ENCODE peak calls at places on chromosomes 13 and 19, in eight cellular contexts. W, E, A, B, N, Q, F and Y are unnamed samples. For H3K4me1, the result is how much of the 10 kb centered on the place peaks cover.

GRCh38 chr13:97258801-97259200 is 36.7 kb downstream of the MBNL2 start:
- DNase-seq in W (no peak), E (no peak), A (no peak), B (no peak), N (no peak), Q (no peak), F (no peak), Y (no peak)

GRCh38 chr13:30638301-30638700 is 20.6 kb downstream of the USPL1 start:
- DNase-seq in W (no peak), E (no peak), A (no peak), B (no peak), N (no peak), Q (no peak), F (no peak), Y (no peak)

GRCh38 chr19:48674921-48675824 is 2.4 kb upstream of the NTN5 start:
- DNase-seq in W (peak), E (peak), A (no peak), B (no peak), N (peak), Q (peak), F (peak), Y (peak)

GRCh38 chr13:28684257-28684656 is 25.3 kb downstream of the POMP start:
- DNase-seq in W (no peak), E (no peak), A (no peak), B (no peak), N (peak), Q (no peak), F (no peak), Y (no peak)

GRCh38 chr13:31587696-31588266 is 151.5 kb upstream of the RXFP2 start:
- DNase-seq in W (no peak), E (no peak), A (no peak), B (no peak), N (no peak), Q (no peak), F (no peak), Y (no peak)

GRCh38 chr13:113724780-113725315 is 34.2 kb upstream of the TMEM255B start:
- DNase-seq in W (peak), E (peak), A (peak), B (peak), N (peak), Q (peak), F (peak), Y (peak)

GRCh38 chr13:95797016-95797415 is 120.1 kb downstream of the DNAJC3 start:
- DNase-seq in W (no peak), E (peak), A (no peak), B (no peak), N (no peak), Q (no peak), F (no peak), Y (no peak)

GRCh38 chr13:24162604-24163003 is 2.1 kb downstream of the SPATA13 start:
- DNase-seq in W (no peak), E (no peak), A (no peak), B (no peak), N (no peak), Q (no peak), F (no peak), Y (no peak)

GRCh38 chr19:17504030-17504429 is 7.4 kb upstream of the PGLS start:
- DNase-seq in W (no peak), E (no peak), A (no peak), B (no peak), N (no peak), Q (no peak), F (no peak), Y (no peak)

GRCh38 chr13:25971499-25972145 is 80.2 kb downstream of the SHISA2 start:
- DNase-seq in W (no peak), E (no peak), A (no peak), B (no peak), N (no peak), Q (no peak), F (no peak), Y (no peak)

GRCh38 chr19:30564551-30565011 is 192.4 kb downstream of the ZNF536 start:
- DNase-seq in W (no peak), E (no peak), A (no peak), B (no peak), N (no peak), Q (no peak), F (no peak), Y (peak)

GRCh38 chr13:35988648-35989081 is 142.5 kb downstream of the DCLK1 start:
- DNase-seq in W (no peak), E (peak), A (no peak), B (no peak), N (no peak), Q (no peak), F (no peak), Y (no peak)

GRCh38 chr13:109904218-109904617 is 117.8 kb upstream of the IRS2 start:
- DNase-seq in W (no peak), E (no peak), A (no peak), B (no peak), N (peak), Q (no peak), F (no peak), Y (no peak)

GRCh38 chr13:29065142-29065541 is 245.0 kb downstream of the MTUS2 start:
- DNase-seq in W (no peak), E (no peak), A (no peak), B (peak), N (no peak), Q (no peak), F (no peak), Y (no peak)

GRCh38 chr13:80117515-80117914 is 223.4 kb downstream of the SPRY2 start:
- DNase-seq in W (no peak), E (no peak), A (no peak), B (no peak), N (no peak), Q (no peak), F (no peak), Y (no peak)

GRCh38 chr19:43763473-43763939 is 8.7 kb upstream of the SMG9 start:
- DNase-seq in W (no peak), E (no peak), A (no peak), B (no peak), N (no peak), Q (no peak), F (no peak), Y (no peak)

GRCh38 chr13:98143157-98143553 is 261 bp downstream of the FARP1 start:
- DNase-seq in W (peak), E (no peak), A (peak), B (no peak), N (peak), Q (no peak), F (peak), Y (no peak)

GRCh38 chr13:38686635-38687245 is at the start of gene FREM2:
- DNase-seq in W (peak), E (peak), A (peak), B (no peak), N (peak), Q (peak), F (no peak), Y (no peak)

GRCh38 chr13:97348569-97349100 is 85.3 kb upstream of the RAP2A start:
- DNase-seq in W (no peak), E (no peak), A (no peak), B (no peak), N (no peak), Q (no peak), F (no peak), Y (no peak)

GRCh38 chr19:40659566-40659965 is 30.9 kb downstream of the NUMBL start:
- DNase-seq in W (no peak), E (no peak), A (no peak), B (no peak), N (no peak), Q (no peak), F (no peak), Y (no peak)

GRCh38 chr19:40663712-40664692 is 26.4 kb downstream of the NUMBL start:
- DNase-seq in W (no peak), E (no peak), A (no peak), B (no peak), N (no peak), Q (no peak), F (peak), Y (no peak)

GRCh38 chr19:40661616-40662015 is 28.8 kb downstream of the NUMBL start:
- DNase-seq in W (no peak), E (no peak), A (no peak), B (no peak), N (no peak), Q (no peak), F (no peak), Y (no peak)

GRCh38 chr19:40666803-40667438 is 23.5 kb downstream of the NUMBL start:
- DNase-seq in W (no peak), E (no peak), A (no peak), B (no peak), N (no peak), Q (no peak), F (peak), Y (no peak)

DNA sequence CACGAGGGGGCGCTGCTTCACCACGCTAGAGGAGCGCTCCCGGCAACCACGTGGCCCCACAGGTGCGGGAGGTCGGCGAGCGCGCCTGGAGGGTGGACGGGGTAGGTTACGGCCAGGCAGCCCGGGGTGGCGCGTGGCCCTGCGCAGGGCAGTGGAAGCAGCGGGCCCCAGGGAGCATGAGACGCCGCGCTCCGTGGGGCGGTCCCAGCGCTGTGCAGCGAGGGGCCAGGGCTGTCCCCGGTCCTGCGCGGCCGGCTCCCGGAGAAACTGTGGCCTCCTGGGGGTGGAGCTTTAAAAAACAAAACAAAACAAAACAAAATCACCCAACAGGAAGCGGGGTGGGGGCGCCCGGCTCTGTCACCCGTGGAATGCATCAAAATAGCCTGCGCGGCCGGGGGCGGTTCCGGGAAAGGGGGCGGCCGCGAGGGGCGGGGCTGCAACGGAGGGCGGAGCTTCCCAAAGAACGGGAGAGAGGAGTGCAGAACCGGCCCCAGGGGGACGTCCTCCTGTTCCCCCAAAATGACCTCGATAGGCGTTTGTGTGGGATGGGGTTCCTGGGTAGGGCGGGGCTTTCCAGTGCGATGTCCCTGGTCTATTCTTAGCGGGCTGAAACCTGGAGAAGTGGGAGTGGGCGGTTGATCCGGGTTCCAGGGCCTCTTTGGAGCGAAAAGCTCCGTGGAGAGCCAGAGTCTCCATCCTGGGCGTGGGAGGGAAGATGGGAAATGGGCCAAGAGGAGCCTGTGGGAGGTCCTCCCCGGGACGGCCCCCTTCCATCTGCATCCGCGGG is 27.3 kb downstream of the NUMBL start:
- DNase-seq in W (peak), E (peak), A (peak), B (peak), N (peak), Q (peak), F (peak), Y (peak)
- TF ChIP-seq CTCF in W (peak), E (peak), A (peak), B (peak), N (peak), Q (peak), F (peak), Y (peak)

DNA sequence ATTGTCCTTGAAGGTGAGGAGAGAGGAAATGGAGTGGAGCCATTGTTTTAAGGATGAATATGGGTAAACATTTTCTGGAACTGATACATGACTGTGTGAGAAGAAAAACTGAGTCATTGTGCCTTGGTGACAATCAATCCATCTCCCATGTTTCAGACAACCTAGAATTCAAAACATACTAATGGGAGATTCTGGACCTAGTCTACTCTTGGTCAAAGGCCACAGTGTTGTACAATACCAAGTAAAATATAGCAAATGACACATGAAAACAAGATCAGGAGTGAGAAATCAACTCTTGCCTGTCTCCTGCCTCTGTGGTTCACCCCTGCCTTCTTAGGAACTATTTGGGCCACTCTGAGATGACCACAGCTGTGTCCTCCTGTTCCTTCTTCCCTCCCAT is 13.1 kb downstream of the CEBPA start:
- DNase-seq in W (no peak), E (no peak), A (no peak), B (no peak), N (no peak), Q (no peak), F (no peak), Y (no peak)
- H3K4me1 ChIP-seq in W (under half), E (under half), A (under half), B (under half), N (under half), Q (under half), F (under half), Y (under half)

GRCh38 chr13:51549593-51549992 is 34.7 kb upstream of the WDFY2 start:
- DNase-seq in W (no peak), E (no peak), A (no peak), B (no peak), N (no peak), Q (no peak), F (no peak), Y (no peak)

GRCh38 chr13:51549050-51549449 is 35.2 kb upstream of the WDFY2 start:
- DNase-seq in W (no peak), E (no peak), A (no peak), B (peak), N (peak), Q (peak), F (no peak), Y (no peak)

GRCh38 chr13:51550151-51550550 is 34.1 kb upstream of the WDFY2 start:
- DNase-seq in W (no peak), E (no peak), A (no peak), B (no peak), N (no peak), Q (no peak), F (no peak), Y (no peak)

GRCh38 chr13:51551446-51551845 is 32.8 kb upstream of the WDFY2 start:
- DNase-seq in W (no peak), E (no peak), A (no peak), B (no peak), N (no peak), Q (no peak), F (no peak), Y (no peak)

DNA sequence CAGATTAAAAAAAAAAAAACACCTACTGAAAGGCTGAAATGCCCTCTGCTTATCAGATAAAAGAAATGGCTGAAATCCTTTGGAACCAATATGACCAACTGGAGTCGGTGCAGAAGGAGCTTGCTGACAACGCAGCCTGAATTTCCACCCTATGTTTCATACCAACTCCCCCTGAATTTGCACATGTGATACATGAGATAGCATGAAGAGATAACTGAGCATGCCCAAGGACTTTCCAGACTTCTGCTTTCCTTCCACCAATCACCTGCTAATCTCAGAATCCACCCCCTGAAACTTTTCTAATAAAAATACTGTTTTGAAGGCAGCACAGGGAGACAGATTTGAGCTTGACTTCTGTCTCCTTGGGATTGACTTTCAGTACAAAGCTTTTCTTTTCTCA is 32.2 kb upstream of the WDFY2 start:
- DNase-seq in W (no peak), E (no peak), A (no peak), B (no peak), N (no peak), Q (peak), F (no peak), Y (no peak)
- H3K27ac ChIP-seq in W (no peak), E (no peak), A (no peak), B (no peak), N (no peak), Q (peak), F (no peak), Y (no peak)

GRCh38 chr13:62019858-62020257 is 604.2 kb upstream of the PCDH20 start:
- DNase-seq in W (no peak), E (no peak), A (no peak), B (no peak), N (no peak), Q (no peak), F (no peak), Y (no peak)

GRCh38 chr13:62014299-62014698 is 598.6 kb upstream of the PCDH20 start:
- DNase-seq in W (no peak), E (peak), A (no peak), B (no peak), N (no peak), Q (no peak), F (no peak), Y (no peak)
- TF ChIP-seq CTCF in W (no peak), E (no peak), A (no peak), B (no peak), N (peak), Q (peak), F (peak), Y (no peak)

GRCh38 chr19:35458192-35458591 is 10.1 kb downstream of the FFAR2 start:
- DNase-seq in W (no peak), E (no peak), A (no peak), B (no peak), N (no peak), Q (no peak), F (no peak), Y (no peak)

GRCh38 chr19:35457173-35457572 is 9.1 kb downstream of the FFAR2 start:
- DNase-seq in W (no peak), E (no peak), A (no peak), B (peak), N (no peak), Q (no peak), F (no peak), Y (no peak)

GRCh38 chr19:35455616-35456201 is 7.7 kb downstream of the FFAR2 start:
- DNase-seq in W (no peak), E (no peak), A (no peak), B (no peak), N (no peak), Q (no peak), F (no peak), Y (no peak)

GRCh38 chr19:35451278-35452096 is 3.4 kb downstream of the FFAR2 start:
- DNase-seq in W (no peak), E (no peak), A (no peak), B (peak), N (no peak), Q (no peak), F (no peak), Y (no peak)

GRCh38 chr19:35454663-35455062 is 6.6 kb downstream of the FFAR2 start:
- DNase-seq in W (no peak), E (no peak), A (no peak), B (no peak), N (no peak), Q (no peak), F (no peak), Y (no peak)
- H3K4me1 ChIP-seq in W (under half), E (under half), A (under half), B (half or more), N (under half), Q (under half), F (under half), Y (under half)

GRCh38 chr13:99290890-99291289 is 16.3 kb downstream of the GPR183 start:
- DNase-seq in W (no peak), E (no peak), A (no peak), B (no peak), N (no peak), Q (no peak), F (no peak), Y (no peak)
- H3K27ac ChIP-seq in W (no peak), E (no peak), A (no peak), B (no peak), N (no peak), Q (no peak), F (no peak), Y (no peak)

GRCh38 chr19:32469796-32470195 is 64.2 kb downstream of the DPY19L3 start:
- DNase-seq in W (no peak), E (no peak), A (no peak), B (no peak), N (no peak), Q (no peak), F (no peak), Y (no peak)

GRCh38 chr19:32465176-32465575 is 59.6 kb downstream of the DPY19L3 start:
- DNase-seq in W (no peak), E (no peak), A (no peak), B (no peak), N (no peak), Q (no peak), F (no peak), Y (no peak)

GRCh38 chr19:32460476-32460875 is 54.9 kb downstream of the DPY19L3 start:
- DNase-seq in W (no peak), E (no peak), A (no peak), B (no peak), N (no peak), Q (no peak), F (no peak), Y (no peak)

GRCh38 chr19:32459199-32459865 is 53.8 kb downstream of the DPY19L3 start:
- DNase-seq in W (no peak), E (no peak), A (no peak), B (no peak), N (no peak), Q (no peak), F (no peak), Y (no peak)

DNA sequence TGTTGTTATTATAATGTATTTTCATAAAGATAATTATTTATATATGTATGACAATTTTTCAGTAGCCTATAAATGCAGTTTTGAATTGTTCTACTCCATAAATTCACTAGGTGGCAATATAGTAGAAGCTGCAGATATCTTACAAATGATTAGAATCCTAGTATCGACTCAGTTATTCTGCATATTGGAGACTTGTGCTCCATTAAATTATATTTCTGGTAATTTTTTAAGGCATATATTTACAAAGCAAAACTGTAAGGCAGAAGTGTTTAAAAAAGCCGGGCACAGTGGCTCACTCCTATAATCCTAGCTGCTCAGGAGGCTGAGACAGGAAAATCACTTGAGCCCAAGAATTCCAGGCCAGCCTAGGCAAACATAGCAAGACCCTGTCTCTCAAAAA is 58.7 kb downstream of the DPY19L3 start:
- DNase-seq in W (no peak), E (peak), A (no peak), B (no peak), N (no peak), Q (no peak), F (no peak), Y (no peak)
- TF ChIP-seq CTCF in W (peak), E (no peak), A (no peak), B (no peak), N (peak), Q (no peak), F (peak), Y (no peak)

GRCh38 chr13:76641056-76641455 is 245.1 kb downstream of the KCTD12 start:
- DNase-seq in W (no peak), E (peak), A (no peak), B (no peak), N (no peak), Q (no peak), F (no peak), Y (no peak)
- H3K4me1 ChIP-seq in W (under half), E (under half), A (under half), B (under half), N (under half), Q (under half), F (under half), Y (under half)